ENCODE peak calls at places on chromosomes 1 and 21, in four cellular contexts. K is LNCaP clone FGC, B is activated B cell treated with CpG ODN at 0.5 μM for 24 hours, I is PC-3. P is an unnamed sample.

GRCh38 chr1:22772054-22772453 is 61.4 kb downstream of the EPHB2 start:
- DNase-seq in K (no peak), B (no peak), I (no peak), P (no peak)

GRCh38 chr1:153233448-153233847 is 16.1 kb downstream of the PRR9 start:
- DNase-seq in K (no peak), B (no peak), I (no peak), P (no peak)

GRCh38 chr1:167273027-167273800 is 52.5 kb downstream of the POU2F1 start:
- DNase-seq in K (no peak), B (no peak), I (no peak), P (no peak)

GRCh38 chr21:32499249-32500055 is 85.9 kb downstream of the TCP10L start:
- DNase-seq in K (no peak), B (no peak), I (peak), P (no peak)

GRCh38 chr1:165574295-165574694 is 30.5 kb downstream of the LRRC52 start:
- DNase-seq in K (no peak), B (no peak), I (no peak), P (no peak)

GRCh38 chr1:45792744-45793143 is 10.7 kb upstream of the MAST2 start:
- DNase-seq in K (no peak), B (no peak), I (no peak), P (no peak)

GRCh38 chr1:15153842-15154479 is 414 bp downstream of the TMEM51 start:
- DNase-seq in K (no peak), B (peak), I (peak), P (no peak)

GRCh38 chr1:230937370-230937769 is 41.3 kb downstream of the TTC13 start:
- DNase-seq in K (no peak), B (no peak), I (no peak), P (no peak)

GRCh38 chr1:10033359-10033845 is 644 bp downstream of the UBE4B start:
- DNase-seq in K (no peak), B (no peak), I (peak), P (peak)

GRCh38 chr1:214551436-214552173 is at the start of gene PTPN14:
- DNase-seq in K (peak), B (no peak), I (peak), P (no peak)

DNA sequence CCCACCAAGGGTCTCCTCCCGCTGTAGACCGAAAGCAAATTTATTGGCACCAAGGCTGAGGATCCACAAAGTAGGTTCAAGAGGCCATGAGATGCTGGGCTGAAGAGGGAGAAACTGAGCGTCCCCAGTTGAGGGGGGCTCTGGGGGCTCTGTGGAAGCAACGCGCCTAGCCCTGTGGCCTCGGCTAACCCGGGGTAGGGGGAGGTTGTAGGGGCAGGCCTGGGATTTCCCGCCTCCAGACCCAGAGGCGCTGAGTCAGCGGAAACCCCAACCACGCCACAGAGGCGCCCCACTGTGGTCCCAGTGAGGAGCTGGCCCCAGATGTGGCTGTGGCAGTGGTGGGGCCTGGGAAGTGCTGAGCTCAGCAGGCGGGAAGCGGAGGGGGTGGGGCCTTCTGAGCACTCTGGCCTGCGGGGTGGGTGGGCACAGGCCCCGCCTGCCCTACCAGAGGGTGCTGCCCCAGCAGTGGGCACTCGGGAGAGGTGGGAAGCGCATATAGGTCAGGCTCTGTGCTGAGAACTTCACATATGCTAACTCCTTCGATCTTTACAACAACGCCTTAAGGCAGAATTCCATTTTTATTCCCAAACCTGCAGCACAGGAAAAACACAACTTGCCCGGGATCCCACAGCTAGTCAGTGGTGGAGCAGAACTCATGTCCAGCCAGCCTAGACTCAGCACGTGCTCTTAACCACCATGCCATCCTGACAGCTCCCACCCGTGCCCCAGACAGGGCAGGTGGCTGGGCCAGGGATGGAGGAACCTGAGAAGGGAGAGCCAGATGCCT is 1.5 kb upstream of the COL16A1 start:
- DNase-seq in K (no peak), B (peak), I (peak), P (peak)
- TF ChIP-seq CTCF in K (peak), B (no peak), I (peak), P (no peak)

GRCh38 chr1:182861994-182862393 is 22.8 kb downstream of the DHX9 start:
- DNase-seq in K (no peak), B (no peak), I (no peak), P (no peak)
- TF ChIP-seq CTCF in K (no peak), B (no peak), I (no peak), P (no peak)

GRCh38 chr1:207050428-207050767 is 610 bp downstream of the YOD1 start:
- DNase-seq in K (no peak), B (no peak), I (no peak), P (no peak)

GRCh38 chr1:207054476-207054875 is 1.4 kb downstream of the PFKFB2 start:
- DNase-seq in K (no peak), B (no peak), I (no peak), P (no peak)

GRCh38 chr1:207051615-207051943 is 571 bp upstream of the YOD1 start:
- DNase-seq in K (no peak), B (no peak), I (no peak), P (no peak)

GRCh38 chr1:207050768-207051614 is at the start of gene YOD1:
- DNase-seq in K (peak), B (peak), I (peak), P (peak)

DNA sequence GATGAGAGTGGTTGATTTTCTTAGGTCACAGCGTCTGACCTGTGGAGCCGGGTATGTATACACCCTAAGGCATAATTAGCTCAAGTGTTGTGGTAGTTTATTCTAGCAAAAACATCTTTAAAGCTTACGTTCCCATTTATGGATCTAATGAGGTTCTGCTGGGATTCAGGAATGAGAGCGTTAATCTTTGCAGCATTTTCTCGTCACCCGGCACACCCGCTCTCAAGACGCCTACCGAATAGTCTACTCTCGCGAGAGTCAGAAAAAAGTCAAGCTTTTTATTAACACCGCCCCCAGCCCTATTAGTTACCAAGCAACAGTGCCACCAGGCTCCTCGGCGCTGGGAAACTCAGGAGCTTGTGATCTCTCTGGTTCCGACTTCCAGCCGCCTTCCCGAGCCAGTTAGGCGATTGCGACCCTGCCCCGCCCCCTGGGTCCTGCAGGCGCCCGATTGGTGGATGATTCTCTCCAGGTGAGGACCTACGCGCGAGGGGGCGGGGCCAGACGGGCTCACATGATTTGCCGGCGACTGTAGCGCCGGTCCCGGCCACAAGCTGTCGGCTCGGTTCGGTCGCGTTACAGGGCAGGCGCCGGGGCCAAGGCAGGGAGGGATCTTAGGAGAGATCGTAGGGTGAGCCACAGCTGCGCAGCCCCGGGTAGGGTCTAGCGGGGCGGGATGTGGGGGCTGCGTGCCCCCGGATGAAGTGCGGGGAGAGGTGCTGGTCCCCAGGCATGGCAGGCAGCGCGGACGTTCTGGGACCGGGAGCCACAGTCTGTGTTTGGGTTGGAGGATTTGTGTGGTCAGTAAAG is at the start of gene PFKFB2:
- DNase-seq in K (peak), B (peak), I (peak), P (peak)
- TF ChIP-seq CTCF in K (no peak), B (no peak), I (peak), P (no peak)

GRCh38 chr1:161389691-161390558 is 22.2 kb upstream of the CFAP126 start:
- DNase-seq in K (peak), B (peak), I (peak), P (peak)

GRCh38 chr1:161391611-161392010 is 23.9 kb upstream of the CFAP126 start:
- DNase-seq in K (no peak), B (no peak), I (no peak), P (no peak)

GRCh38 chr1:161390559-161390858 is 22.8 kb upstream of the CFAP126 start:
- DNase-seq in K (no peak), B (no peak), I (peak), P (no peak)

DNA sequence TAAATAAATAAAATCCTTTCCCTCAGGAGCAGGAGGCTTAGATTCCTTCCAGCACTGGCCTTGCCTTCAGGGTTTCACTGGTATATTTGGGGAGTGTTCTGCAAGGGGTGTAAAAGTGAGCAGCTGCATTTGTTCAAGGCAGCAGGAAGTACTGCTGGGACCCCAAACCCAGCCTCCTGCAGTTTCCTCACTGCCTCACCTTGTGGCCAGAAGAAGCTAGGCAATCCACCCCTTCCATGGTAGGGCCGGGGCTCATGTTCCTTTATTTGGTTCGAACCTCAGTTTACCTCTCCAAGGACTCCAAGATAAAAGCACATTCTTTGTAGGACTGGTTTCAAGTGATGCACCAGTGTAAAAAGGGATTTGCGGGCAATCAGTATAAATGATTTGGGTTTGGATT is 21.0 kb upstream of the CFAP126 start:
- DNase-seq in K (no peak), B (no peak), I (no peak), P (no peak)
- TF ChIP-seq CTCF in K (no peak), B (no peak), I (no peak), P (no peak)

DNA sequence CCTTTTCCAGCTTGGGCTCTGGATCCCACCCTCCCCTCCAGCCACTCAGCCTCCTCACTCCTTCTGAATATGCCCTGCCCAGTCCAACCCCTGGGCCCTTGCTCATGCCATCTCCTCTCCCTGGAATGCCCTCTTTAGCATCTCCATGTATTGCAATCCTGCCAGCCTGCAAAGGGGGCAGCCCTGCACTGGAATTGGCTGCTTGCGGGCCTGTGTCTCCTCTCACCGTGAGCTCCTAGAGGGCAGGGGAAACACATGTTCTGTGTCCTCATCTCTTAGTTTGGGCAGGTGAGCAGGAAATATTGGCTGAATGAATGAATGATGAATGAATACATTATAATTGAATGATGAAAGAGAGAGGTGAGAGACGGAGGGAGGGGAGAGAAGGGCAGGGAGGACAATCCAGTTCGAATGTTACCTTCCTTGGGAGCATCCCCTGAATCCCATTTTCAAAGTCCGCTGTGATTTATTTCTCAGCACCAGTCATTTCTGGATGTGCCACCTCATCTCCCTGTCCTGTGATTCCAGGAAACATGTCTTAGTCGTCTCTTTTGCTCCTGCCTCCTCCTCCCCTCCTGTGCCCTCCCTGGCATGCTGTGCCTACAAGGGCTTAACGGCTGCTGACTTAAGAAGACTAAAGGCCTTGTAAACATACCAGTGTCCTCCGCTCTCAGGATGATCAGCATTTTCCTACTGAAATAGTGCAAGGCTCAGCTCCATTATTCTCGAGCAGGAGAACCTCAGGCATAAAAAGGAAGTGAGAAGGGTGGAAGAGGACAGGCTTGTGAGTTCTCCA is 61.4 kb upstream of the RUNX3 start:
- DNase-seq in K (no peak), B (no peak), I (no peak), P (no peak)
- TF ChIP-seq CTCF in K (no peak), B (no peak), I (peak), P (no peak)

GRCh38 chr1:218546314-218546713 is 201.2 kb downstream of the TGFB2 start:
- DNase-seq in K (no peak), B (no peak), I (peak), P (no peak)
- TF ChIP-seq CTCF in K (peak), B (no peak), I (peak), P (no peak)

GRCh38 chr1:52842643-52843310 is at the start of gene ZYG11A:
- DNase-seq in K (no peak), B (peak), I (peak), P (peak)
- TF ChIP-seq CTCF in K (peak), B (no peak), I (no peak), P (no peak)

P was measured in natural killer cell.